ENCODE peak calls at places on chromosomes 7 and 10, in ten cellular contexts. X, Y, I, G, C, E, P, Z, T and S are unnamed samples.

GRCh38 chr10:90751107-90751997 is 106.5 kb downstream of the HTR7 start:
- DNase-seq in E (peak; percentile 13), G (peak; percentile 57), T (no peak), Z (no peak), P (no peak), I (peak; percentile 37), C (no peak), Y (peak; percentile 56), X (peak; percentile 35), S (no peak)

GRCh38 chr7:105800442-105800841 is 76.0 kb downstream of the ATXN7L1 start:
- DNase-seq in X (no peak), T (no peak), Z (no peak), I (no peak), C (no peak), P (no peak), E (no peak), G (no peak), Y (no peak), S (no peak)

GRCh38 chr10:68125770-68126169 is 16.5 kb downstream of the MYPN start:
- DNase-seq in C (no peak), I (no peak), E (no peak), X (no peak), P (no peak), Y (no peak), T (no peak), G (no peak), Z (no peak), S (no peak)

GRCh38 chr10:112539340-112539739 is 92.3 kb downstream of the VTI1A start:
- DNase-seq in G (no peak), Z (no peak), I (no peak), C (no peak), Y (no peak), X (no peak), P (no peak), T (no peak), E (no peak), S (no peak)

GRCh38 chr10:49539320-49539885 is 482 bp upstream of the ERCC6 start:
- DNase-seq in I (peak; percentile 8), Y (peak; percentile 32), Z (peak; percentile 21), G (peak; percentile 50), E (no peak), T (no peak), P (no peak), C (peak; percentile 25), X (peak; percentile 65), S (peak; percentile 16)

GRCh38 chr10:71228875-71229720 is 16.7 kb downstream of the UNC5B start:
- DNase-seq in C (no peak), Z (no peak), Y (no peak), T (no peak), E (no peak), I (no peak), X (no peak), G (no peak), P (no peak), S (peak; percentile 47)

GRCh38 chr10:82737556-82737955 is 862.6 kb downstream of the NRG3 start:
- DNase-seq in C (no peak), Z (no peak), T (no peak), Y (peak; percentile 17), I (no peak), E (no peak), G (no peak), P (no peak), X (no peak), S (no peak)

GRCh38 chr10:117666131-117666530 is 123.6 kb downstream of the EMX2 start:
- DNase-seq in X (no peak), Z (no peak), Y (no peak), T (no peak), G (no peak), P (no peak), E (no peak), I (no peak), C (no peak), S (no peak)

GRCh38 chr10:381346-381745 is 246.1 kb downstream of the ZMYND11 start:
- DNase-seq in Z (no peak), C (no peak), Y (no peak), I (no peak), X (no peak), E (no peak), T (no peak), P (no peak), G (no peak), S (no peak)

GRCh38 chr10:14102056-14102455 is 228.7 kb downstream of the FRMD4A start:
- DNase-seq in P (no peak), C (no peak), Y (no peak), T (no peak), G (no peak), I (no peak), X (no peak), Z (no peak), E (no peak), S (no peak)

GRCh38 chr10:13483073-13483472 is 45.7 kb downstream of the BEND7 start:
- DNase-seq in P (no peak), T (no peak), X (no peak), G (no peak), I (no peak), C (no peak), E (no peak), Z (no peak), Y (no peak), S (no peak)

GRCh38 chr10:71818674-71819260 is 32.3 kb downstream of the PSAP start:
- DNase-seq in X (no peak), P (no peak), Y (no peak), C (no peak), I (no peak), T (no peak), E (no peak), Z (no peak), G (no peak), S (no peak)

GRCh38 chr10:96958071-96958470 is 126.0 kb downstream of the LCOR start:
- DNase-seq in Z (no peak), X (no peak), Y (no peak), C (no peak), T (no peak), E (no peak), I (no peak), G (no peak), P (no peak), S (no peak)

GRCh38 chr7:73520673-73521635 is 1.1 kb downstream of the BAZ1B start:
- DNase-seq in X (no peak), G (peak; percentile 36), E (no peak), C (no peak), Z (no peak), P (no peak), Y (peak; percentile 37), T (no peak), I (no peak), S (no peak)

GRCh38 chr7:85457911-85458310 is 271.1 kb upstream of the SEMA3D start:
- DNase-seq in Y (no peak), P (no peak), T (no peak), Z (no peak), C (no peak), G (no peak), E (no peak), I (no peak), X (no peak), S (no peak)

GRCh38 chr7:98618786-98619185 is 1.7 kb downstream of the NPTX2 start:
- DNase-seq in G (no peak), Y (no peak), X (no peak), E (no peak), I (no peak), Z (no peak), T (no peak), C (no peak), P (no peak), S (peak; percentile 56)

GRCh38 chr7:27409311-27409710 is 166.7 kb downstream of the EVX1 start:
- DNase-seq in I (no peak), E (no peak), P (no peak), C (no peak), T (no peak), X (no peak), Y (no peak), Z (no peak), G (no peak), S (no peak)

GRCh38 chr10:101669181-101669580 is 25.8 kb downstream of the FBXW4 start:
- DNase-seq in Y (no peak), X (no peak), T (no peak), Z (no peak), I (no peak), P (no peak), G (no peak), C (no peak), E (no peak), S (no peak)

GRCh38 chr10:21364196-21365114 is 161.0 kb downstream of the SKIDA1 start:
- DNase-seq in P (peak; percentile 39), G (peak; percentile 68), E (no peak), Z (no peak), Y (peak; percentile 48), X (no peak), I (no peak), T (no peak), C (peak; percentile 40), S (no peak)

GRCh38 chr7:26083113-26083512 is 68.9 kb upstream of the NFE2L3 start:
- DNase-seq in Y (no peak), C (no peak), G (no peak), P (no peak), I (no peak), X (no peak), E (no peak), T (no peak), Z (no peak), S (no peak)

GRCh38 chr7:55046582-55047347 is 27.9 kb downstream of the EGFR start:
- DNase-seq in G (no peak), X (no peak), Z (no peak), P (no peak), Y (no peak), T (no peak), I (no peak), E (no peak), C (no peak), S (no peak)

GRCh38 chr10:20771053-20771452 is 126.1 kb downstream of the NEBL start:
- DNase-seq in E (no peak), Y (no peak), C (no peak), X (no peak), Z (no peak), P (no peak), I (no peak), T (no peak), G (no peak), S (no peak)

GRCh38 chr7:73431041-73431835 is 2.3 kb upstream of the FZD9 start:
- DNase-seq in X (no peak), P (no peak), I (no peak), Z (no peak), Y (no peak), T (no peak), G (peak; percentile 51), C (no peak), E (no peak), S (no peak)

GRCh38 chr10:27699778-27700177 is 45.8 kb downstream of the MKX start:
- DNase-seq in Y (no peak), C (no peak), I (no peak), X (no peak), G (no peak), E (no peak), T (no peak), P (no peak), Z (no peak), S (no peak)

GRCh38 chr7:100393233-100393905 is 20.1 kb downstream of the PILRA start:
- DNase-seq in I (no peak), G (no peak), P (no peak), X (no peak), T (no peak), Z (no peak), Y (no peak), E (no peak), C (no peak), S (no peak)

GRCh38 chr10:78847486-78847885 is 221.3 kb upstream of the ZMIZ1 start:
- DNase-seq in P (no peak), X (no peak), Z (no peak), G (no peak), C (no peak), I (no peak), Y (no peak), T (no peak), E (no peak), S (no peak)

GRCh38 chr10:57880441-57881301 is 387.0 kb downstream of the IPMK start:
- DNase-seq in Z (no peak), I (no peak), Y (no peak), E (no peak), X (no peak), G (no peak), T (no peak), P (no peak), C (no peak), S (no peak)

GRCh38 chr7:47792521-47793121 is 155.6 kb downstream of the PKD1L1 start:
- DNase-seq in C (no peak), T (no peak), I (no peak), Y (no peak), P (no peak), G (no peak), X (no peak), Z (no peak), E (no peak), S (no peak)